ENCODE peak calls at places on chromosomes 12 and 14, in five cellular contexts. T is K562, N is GM12878, C is GM23338, D is HepG2. O is an unnamed sample.

GRCh38 chr14:69629225-69630127 is 18.1 kb downstream of the SUSD6 start:
- DNase-seq in N (no peak), D (no peak), T (no peak), C (no peak), O (no peak)

GRCh38 chr12:5022465-5023061 is 21.1 kb upstream of the KCNA5 start:
- DNase-seq in D (peak), C (peak), N (no peak), T (peak), O (peak)

GRCh38 chr12:95774311-95775045 is 16.1 kb downstream of the NTN4 start:
- DNase-seq in T (no peak), C (no peak), N (no peak), D (no peak), O (no peak)

GRCh38 chr12:108722992-108723766 is 8.1 kb downstream of the CORO1C start:
- DNase-seq in N (no peak), T (no peak), D (no peak), C (no peak), O (peak)

GRCh38 chr14:66965831-66966230 is 223.4 kb upstream of the GARIN2 start:
- DNase-seq in N (no peak), C (no peak), T (no peak), D (no peak), O (no peak)

GRCh38 chr12:92973614-92974013 is 44.5 kb upstream of the EEA1 start:
- DNase-seq in D (peak), T (no peak), N (peak), C (no peak), O (no peak)

GRCh38 chr14:69687963-69688649 is 76.7 kb downstream of the SUSD6 start:
- DNase-seq in N (no peak), D (peak), C (no peak), T (no peak), O (no peak)

GRCh38 chr14:106207316-106207715 is 680.9 kb downstream of the TMEM121 start:
- DNase-seq in N (no peak), C (no peak), T (no peak), D (peak), O (no peak)

GRCh38 chr12:32549675-32550079 is 129.4 kb upstream of the DNM1L start:
- DNase-seq in T (no peak), N (no peak), C (peak), D (no peak), O (no peak)

GRCh38 chr12:102955926-102956737 is 1.3 kb upstream of the ASCL1 start:
- DNase-seq in C (peak), D (no peak), N (no peak), T (no peak), O (no peak)

GRCh38 chr12:51269174-51270066 is 795 bp downstream of the SMAGP start:
- DNase-seq in C (peak), T (peak), D (peak), N (no peak), O (peak)

GRCh38 chr12:30678221-30678620 is 17.4 kb downstream of the IPO8 start:
- DNase-seq in N (no peak), C (no peak), D (no peak), T (no peak), O (no peak)

GRCh38 chr12:69553626-69554248 is 31.5 kb upstream of the CCT2 start:
- DNase-seq in D (peak), C (no peak), N (no peak), T (peak), O (no peak)

GRCh38 chr12:62976110-62976640 is 41.2 kb upstream of the PPM1H start:
- DNase-seq in T (no peak), N (no peak), D (no peak), C (no peak), O (no peak)

GRCh38 chr14:36214476-36215216 is 38.1 kb upstream of the PTCSC3 start:
- DNase-seq in C (no peak), T (no peak), N (no peak), D (no peak), O (no peak)

GRCh38 chr14:61003571-61003970 is 22.5 kb downstream of the SLC38A6 start:
- DNase-seq in D (no peak), N (no peak), T (no peak), C (no peak), O (no peak)
- TF ChIP-seq JUNB in D (no peak), N (no peak), T (no peak), C (no peak), O (no peak)

DNA sequence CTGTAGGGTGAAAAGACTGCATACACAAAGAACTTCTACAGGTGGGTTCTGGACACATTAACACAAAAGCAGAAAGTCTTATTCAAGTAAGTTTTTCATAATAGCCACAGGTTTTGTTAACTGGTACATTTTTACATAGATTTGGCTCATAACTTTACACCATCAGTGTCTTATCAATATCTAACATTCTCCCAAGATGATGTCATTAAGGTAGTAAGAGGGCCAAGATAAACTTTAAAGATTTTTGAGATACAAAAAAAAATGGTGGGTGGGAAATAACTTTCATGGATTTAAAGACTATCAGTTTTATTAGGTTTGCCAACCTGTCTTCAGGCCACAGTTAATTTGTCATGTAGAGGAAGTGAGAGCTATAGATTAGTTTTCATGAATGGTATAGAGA is 1.7 kb downstream of the SUPT16H start:
- DNase-seq in N (no peak), D (no peak), C (no peak), T (no peak), O (no peak)
- H3K4me2 ChIP-seq in N (peak), D (peak), C (peak), T (peak), O (peak)

DNA sequence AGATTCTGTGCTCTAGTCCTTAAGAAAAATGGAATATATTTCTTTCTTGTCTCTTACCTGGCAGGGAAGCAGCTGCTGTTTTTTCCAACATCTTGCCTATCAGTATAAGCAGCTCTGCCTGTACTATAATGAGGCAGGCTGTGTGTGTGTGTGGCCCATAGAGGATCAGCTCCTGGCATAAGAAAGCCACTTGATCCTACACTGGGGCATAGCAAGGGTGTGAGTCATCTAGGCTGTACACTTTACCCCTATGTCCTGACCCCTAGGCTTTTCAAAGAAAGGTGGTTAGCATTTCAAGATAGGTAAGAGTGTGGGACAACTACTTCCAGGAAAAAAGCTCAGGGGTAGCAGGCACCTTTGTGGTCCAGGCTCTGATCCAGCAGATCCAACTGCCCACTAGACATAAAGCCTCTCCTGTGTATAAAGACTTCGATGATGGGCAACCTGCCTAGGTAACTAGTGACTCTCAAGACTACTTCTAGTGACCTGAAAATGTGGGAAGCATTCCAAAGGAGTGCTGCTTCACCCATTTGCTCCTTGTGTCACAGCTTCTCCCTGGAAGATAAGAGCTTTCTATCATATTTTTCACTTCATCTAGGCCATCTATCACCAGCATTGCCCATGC is 4.9 kb upstream of the SENP1 start:
- DNase-seq in T (no peak), C (no peak), D (no peak), N (no peak), O (no peak)
- TF ChIP-seq JUNB in T (no peak), C (no peak), D (no peak), N (no peak), O (no peak)

GRCh38 chr14:49886523-49886922 is 6.4 kb upstream of the ARF6 start:
- DNase-seq in C (no peak), T (no peak), N (no peak), D (no peak), O (no peak)

GRCh38 chr14:49879683-49880204 is 13.1 kb upstream of the ARF6 start:
- DNase-seq in C (peak), D (peak), T (peak), N (no peak), O (peak)

GRCh38 chr14:49880267-49881064 is 12.4 kb upstream of the ARF6 start:
- DNase-seq in T (no peak), N (no peak), C (no peak), D (no peak), O (no peak)

GRCh38 chr14:49881296-49882006 is 11.4 kb upstream of the ARF6 start:
- DNase-seq in D (no peak), T (no peak), C (peak), N (no peak), O (no peak)

GRCh38 chr14:49882826-49883694 is 9.8 kb upstream of the ARF6 start:
- DNase-seq in D (no peak), N (no peak), C (peak), T (no peak), O (no peak)
- H3K4me2 ChIP-seq in D (no peak), N (no peak), C (peak), T (peak), O (no peak)

DNA sequence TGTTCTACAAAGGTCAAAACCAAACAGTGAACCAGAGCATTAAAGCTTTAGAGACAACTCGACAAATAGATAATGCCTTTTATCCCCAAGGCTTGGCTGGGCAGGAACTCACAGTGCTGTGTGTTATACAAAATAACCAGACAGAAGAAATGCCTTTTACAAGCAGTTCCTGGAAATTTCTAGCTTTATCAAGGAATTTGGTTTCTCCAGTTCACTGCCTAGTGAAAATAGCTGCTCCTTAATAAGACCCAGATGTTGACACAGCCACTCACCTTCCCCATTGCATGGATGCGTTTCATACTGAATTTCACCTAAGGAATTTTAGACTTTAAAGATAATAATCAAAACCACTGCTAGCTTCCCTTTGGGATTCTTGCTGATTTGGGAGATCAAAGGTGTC is 162.1 kb downstream of the C12orf75 start:
- DNase-seq in C (no peak), D (no peak), N (no peak), T (no peak), O (no peak)
- TF ChIP-seq JUNB in C (no peak), D (no peak), N (no peak), T (no peak), O (no peak)

GRCh38 chr12:116248930-116249329 is 28.6 kb downstream of the MED13L start:
- DNase-seq in D (no peak), N (no peak), T (no peak), C (no peak), O (no peak)
- H3K4me2 ChIP-seq in D (no peak), N (no peak), T (no peak), C (peak), O (no peak)

GRCh38 chr12:85155791-85156190 is 119.6 kb downstream of the LRRIQ1 start:
- DNase-seq in N (no peak), T (no peak), D (peak), C (peak), O (peak)
- TF ChIP-seq JUNB in N (no peak), T (no peak), D (no peak), C (no peak), O (no peak)

DNA sequence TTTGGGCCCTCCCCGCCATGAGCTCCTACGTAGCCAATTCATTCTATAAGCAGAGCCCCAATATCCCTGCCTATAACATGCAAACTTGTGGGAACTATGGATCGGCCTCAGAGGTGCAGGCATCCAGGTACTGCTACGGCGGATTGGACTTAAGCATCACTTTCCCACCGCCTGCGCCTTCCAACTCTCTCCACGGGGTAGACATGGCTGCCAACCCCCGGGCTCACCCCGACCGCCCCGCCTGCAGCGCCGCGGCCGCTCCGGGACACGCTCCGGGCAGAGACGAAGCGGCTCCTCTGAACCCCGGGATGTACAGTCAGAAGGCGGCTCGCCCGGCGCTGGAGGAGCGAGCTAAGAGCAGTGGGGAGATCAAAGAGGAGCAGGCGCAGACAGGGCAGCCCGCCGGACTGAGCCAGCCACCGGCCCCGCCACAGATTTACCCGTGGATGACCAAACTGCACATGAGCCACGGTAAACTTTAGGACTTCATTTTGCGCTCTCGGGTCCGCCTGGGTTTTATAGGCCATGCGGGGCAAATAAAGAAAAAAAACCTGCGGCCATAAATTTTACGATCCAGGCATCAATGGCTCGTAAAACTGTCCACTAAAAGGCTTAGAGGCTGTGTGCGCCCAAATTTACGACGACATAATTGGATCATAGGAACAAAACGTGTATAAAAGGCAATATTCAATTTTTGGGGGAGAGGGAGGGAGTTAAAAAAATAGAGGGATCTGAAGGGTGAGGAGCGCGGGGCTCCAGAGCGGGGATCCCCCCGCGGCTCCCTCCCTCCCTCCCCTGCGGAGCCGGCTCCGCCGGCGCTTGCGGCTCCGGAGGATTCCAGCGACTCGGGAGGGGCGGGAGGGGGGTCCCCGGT is 493 bp downstream of the HOXC5 start:
- DNase-seq in N (no peak), T (no peak), D (peak), C (peak), O (peak)
- H3K4me2 ChIP-seq in N (peak), T (no peak), D (peak), C (peak), O (peak)

GRCh38 chr14:45364565-45364964 is 111.6 kb upstream of the MIS18BP1 start:
- DNase-seq in C (peak), T (no peak), D (no peak), N (no peak), O (no peak)
- TF ChIP-seq JUNB in C (no peak), T (no peak), D (no peak), N (no peak), O (no peak)

O was measured in A549.